ENCODE peak calls at places on chromosomes 13 and 19, in nine cellular contexts. R is right cardiac atrium; A is H9; H is foreskin fibroblast; B is RWPE1; S is HFFc6; I is AG08396; O is T-cell; N is activated CD8-positive, alpha-beta memory T cell treated with anti-CD3 and anti-CD28 coated beads, Interleukin-2, amount 10 ng/mL, durations not matched to agents 7 days and 5 days. W is an unnamed sample.
A peak's percentile ranks its signal among the peaks of the same experiment; 100 is the strongest.

GRCh38 chr13:98780972-98781869 is 28.7 kb upstream of the SLC15A1 start:
- DNase-seq in A (no peak), B (no peak), I (no peak), H (no peak), O (no peak), S (no peak), R (no peak), N (no peak), W (no peak)

GRCh38 chr13:74398599-74398998 is 264.4 kb upstream of the KLF12 start:
- DNase-seq in R (no peak), H (no peak), A (no peak), N (no peak), O (no peak), B (no peak), I (no peak), S (no peak), W (no peak)

GRCh38 chr13:20714563-20715339 is 11.3 kb downstream of the IL17D start:
- DNase-seq in I (peak; percentile 65), R (peak; percentile 87), A (no peak), O (no peak), N (no peak), B (no peak), H (no peak), S (no peak), W (no peak)

GRCh38 chr19:58474291-58474996 is 1.7 kb upstream of the ZNF446 start:
- DNase-seq in A (no peak), H (peak; percentile 64), B (no peak), I (peak; percentile 87), N (no peak), O (no peak), R (peak; percentile 36), S (peak; percentile 71), W (no peak)

GRCh38 chr13:47117268-47117667 is 220.4 kb upstream of the HTR2A start:
- DNase-seq in I (peak; percentile 39), H (peak; percentile 80), B (no peak), R (no peak), O (no peak), A (no peak), N (no peak), S (peak; percentile 56), W (no peak)

GRCh38 chr19:19232231-19232630 is 20.5 kb downstream of the NCAN start:
- DNase-seq in I (no peak), O (no peak), A (no peak), H (no peak), N (no peak), B (no peak), S (no peak), R (no peak), W (no peak)

GRCh38 chr13:101520672-101521071 is 68.2 kb downstream of the ITGBL1 start:
- DNase-seq in B (no peak), S (peak; percentile 55), R (no peak), A (no peak), I (no peak), N (peak; percentile 76), H (peak; percentile 91), O (peak; percentile 12), W (peak; percentile 45)

GRCh38 chr19:18915639-18916038 is 3.5 kb downstream of the COPE start:
- DNase-seq in H (peak; percentile 49), A (peak; percentile 71), I (peak; percentile 68), S (peak; percentile 45), N (peak; percentile 62), R (peak; percentile 75), B (no peak), O (peak; percentile 16), W (no peak)

GRCh38 chr13:75258159-75258782 is 223.7 kb downstream of the TBC1D4 start:
- DNase-seq in N (no peak), I (peak; percentile 13), O (no peak), B (peak; percentile 13), H (peak; percentile 15), S (peak; percentile 33), R (no peak), A (no peak), W (peak; percentile 4)

GRCh38 chr19:45664575-45664974 is 3.4 kb upstream of the GIPR start:
- DNase-seq in A (no peak), S (no peak), H (no peak), O (no peak), B (no peak), I (no peak), N (no peak), R (no peak), W (no peak)

GRCh38 chr19:28956971-28957370 is 256.0 kb downstream of the UQCRFS1 start:
- DNase-seq in S (no peak), A (no peak), O (no peak), I (no peak), R (no peak), B (no peak), N (no peak), H (no peak), W (no peak)

GRCh38 chr19:19257137-19257536 is 16.0 kb downstream of the TM6SF2 start:
- DNase-seq in S (no peak), A (no peak), N (no peak), I (no peak), O (no peak), B (no peak), H (no peak), R (no peak), W (no peak)

GRCh38 chr13:71602327-71602726 is 264.7 kb downstream of the DACH1 start:
- DNase-seq in H (no peak), R (no peak), O (no peak), S (no peak), N (no peak), A (no peak), I (no peak), B (no peak), W (no peak)

W was measured in CD4-positive, alpha-beta memory T cell.